ENCODE peak calls at places on chromosomes 1 and 21, in five cellular contexts. X is heart right ventricle, W is A549, R is BE2C, U is stomach. K is an unnamed sample.

GRCh38 chr1:36560621-36561364 is 78.1 kb upstream of the CSF3R start:
- DNase-seq in W (no peak), U (no peak), R (no peak), X (no peak), K (no peak)

GRCh38 chr21:34606051-34606450 is 8.9 kb downstream of the RCAN1 start:
- DNase-seq in U (no peak), W (no peak), R (no peak), X (no peak), K (no peak)

GRCh38 chr1:63790989-63791388 is 17.2 kb downstream of the ROR1 start:
- DNase-seq in X (no peak), U (no peak), W (no peak), R (no peak), K (no peak)

GRCh38 chr1:207049054-207049453 is 2.0 kb downstream of the YOD1 start:
- DNase-seq in W (no peak), R (no peak), U (no peak), X (no peak), K (no peak)

GRCh38 chr1:109802136-109802900 is 38.6 kb upstream of the EPS8L3 start:
- DNase-seq in W (no peak), R (no peak), X (no peak), U (peak; percentile 24), K (peak; percentile 39)

GRCh38 chr1:48947761-48948537 is 171.3 kb upstream of the BEND5 start:
- DNase-seq in X (no peak), R (peak; percentile 7), W (no peak), U (no peak), K (no peak)

GRCh38 chr1:16383917-16384316 is 16.9 kb downstream of the SZRD1 start:
- DNase-seq in X (no peak), U (no peak), W (no peak), R (no peak), K (no peak)

GRCh38 chr1:200401263-200401662 is 8.6 kb downstream of the ZNF281 start:
- DNase-seq in R (no peak), W (no peak), X (no peak), U (no peak), K (no peak)

GRCh38 chr1:101071470-101071886 is 45.9 kb upstream of the DPH5 start:
- DNase-seq in U (no peak), X (no peak), R (no peak), W (no peak), K (no peak)

GRCh38 chr1:1299686-1300351 is 7.9 kb downstream of the ACAP3 start:
- DNase-seq in U (no peak), X (no peak), W (no peak), R (no peak), K (no peak)

DNA sequence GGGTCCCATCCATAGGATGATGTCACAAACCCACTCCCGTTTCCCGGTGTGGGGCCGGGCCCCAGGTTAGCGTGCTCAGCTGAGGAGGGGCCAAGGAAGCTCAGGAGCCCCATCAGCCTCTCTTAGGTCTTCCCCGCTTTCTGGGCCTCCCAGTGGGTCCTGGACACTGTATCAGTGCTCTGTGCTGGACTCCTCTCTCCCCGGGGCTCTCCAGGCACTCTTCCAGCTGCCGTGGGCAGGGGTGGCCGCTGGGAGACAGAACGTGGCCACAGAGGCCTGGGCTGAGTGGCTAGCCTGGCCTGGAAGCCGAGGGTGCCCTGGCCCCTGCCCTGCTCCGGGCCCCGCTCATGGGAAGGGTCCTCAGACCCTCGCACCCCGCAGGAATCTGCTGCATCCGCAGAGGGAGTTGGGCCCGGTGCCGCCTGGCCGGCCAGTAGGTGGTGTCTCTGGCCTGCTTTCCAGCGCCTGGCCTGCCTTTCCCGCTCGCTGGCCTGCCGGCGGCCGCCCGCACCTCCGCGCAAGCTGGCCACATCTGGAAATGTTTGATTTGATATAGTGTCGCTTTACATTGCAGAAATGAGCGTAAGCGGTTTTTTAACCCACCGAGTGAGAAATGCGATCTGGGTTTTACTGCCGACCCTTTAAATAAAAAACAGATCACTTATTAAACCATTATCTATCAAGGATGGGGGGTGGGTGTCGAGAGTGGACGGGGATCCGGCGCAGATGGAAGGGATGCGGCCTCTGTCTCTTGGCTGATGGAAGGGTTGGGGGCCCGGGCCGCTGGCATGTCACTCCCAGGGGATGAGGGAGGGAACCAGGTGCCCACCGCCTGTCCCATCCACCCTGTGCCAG is 74.4 kb upstream of the TTC34 start:
- DNase-seq in X (peak; percentile 45), R (peak; percentile 24), W (peak; percentile 28), U (peak; percentile 41), K (no peak)
- TF ChIP-seq CTCF in X (peak; percentile 51), R (peak; percentile 17), W (peak; percentile 40), U (peak; percentile 22), K (no peak)

GRCh38 chr1:233500111-233500510 is 113.8 kb upstream of the KCNK1 start:
- DNase-seq in X (no peak), R (no peak), U (no peak), W (no peak), K (no peak)
- H3K4me1 ChIP-seq in X (no peaks in the 10 kb centered on the region), R (no peaks in the 10 kb centered on the region), U (no peaks in the 10 kb centered on the region), W (no peaks in the 10 kb centered on the region), K (no peaks in the 10 kb centered on the region)

DNA sequence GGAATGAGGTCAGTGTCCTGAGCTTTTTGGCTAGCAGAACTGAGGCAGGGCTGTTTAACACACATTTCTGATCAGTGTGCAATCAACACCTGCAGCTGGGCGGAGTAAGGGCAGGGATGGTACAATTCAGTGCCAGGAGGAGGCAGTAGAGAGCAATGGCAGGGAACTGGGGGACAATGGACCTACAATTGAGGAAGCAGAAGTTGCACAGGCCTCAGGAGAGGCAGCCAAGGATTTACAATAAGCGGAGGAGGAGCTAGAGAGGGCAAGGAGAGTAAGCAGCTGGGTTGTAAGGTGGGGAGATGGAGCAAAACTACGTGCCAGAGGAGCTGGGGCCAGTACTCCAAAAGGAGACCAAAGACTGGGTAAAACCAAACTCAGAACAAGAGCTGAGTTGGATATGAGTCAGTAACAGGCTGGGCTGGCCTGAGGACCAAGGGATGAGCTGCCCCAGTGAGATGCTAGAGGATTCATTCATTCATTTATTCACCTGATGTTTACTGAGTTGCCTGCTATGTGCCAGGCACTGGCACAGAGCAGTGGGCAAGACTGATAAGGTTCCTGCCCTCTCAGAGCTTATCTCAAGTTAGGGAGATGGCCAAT is 10.4 kb upstream of the GALE start:
- DNase-seq in R (no peak), U (peak; percentile 59), X (no peak), W (peak; percentile 41), K (peak; percentile 50)
- TF ChIP-seq CTCF in R (peak; percentile 56), U (peak; percentile 27), X (peak; percentile 52), W (peak; percentile 35), K (peak; percentile 65)

GRCh38 chr1:226627050-226627755 is 78.6 kb downstream of the STUM start:
- DNase-seq in U (no peak), R (no peak), X (no peak), W (no peak), K (no peak)

GRCh38 chr1:226625326-226625725 is 76.8 kb downstream of the STUM start:
- DNase-seq in X (no peak), W (no peak), U (no peak), R (no peak), K (no peak)

GRCh38 chr1:226624526-226624925 is 76.0 kb downstream of the STUM start:
- DNase-seq in W (no peak), X (no peak), U (no peak), R (no peak), K (no peak)

GRCh38 chr1:226626577-226626956 is 78.0 kb downstream of the STUM start:
- DNase-seq in X (peak; percentile 79), U (peak; percentile 77), R (peak; percentile 65), W (peak; percentile 67), K (peak; percentile 53)

DNA sequence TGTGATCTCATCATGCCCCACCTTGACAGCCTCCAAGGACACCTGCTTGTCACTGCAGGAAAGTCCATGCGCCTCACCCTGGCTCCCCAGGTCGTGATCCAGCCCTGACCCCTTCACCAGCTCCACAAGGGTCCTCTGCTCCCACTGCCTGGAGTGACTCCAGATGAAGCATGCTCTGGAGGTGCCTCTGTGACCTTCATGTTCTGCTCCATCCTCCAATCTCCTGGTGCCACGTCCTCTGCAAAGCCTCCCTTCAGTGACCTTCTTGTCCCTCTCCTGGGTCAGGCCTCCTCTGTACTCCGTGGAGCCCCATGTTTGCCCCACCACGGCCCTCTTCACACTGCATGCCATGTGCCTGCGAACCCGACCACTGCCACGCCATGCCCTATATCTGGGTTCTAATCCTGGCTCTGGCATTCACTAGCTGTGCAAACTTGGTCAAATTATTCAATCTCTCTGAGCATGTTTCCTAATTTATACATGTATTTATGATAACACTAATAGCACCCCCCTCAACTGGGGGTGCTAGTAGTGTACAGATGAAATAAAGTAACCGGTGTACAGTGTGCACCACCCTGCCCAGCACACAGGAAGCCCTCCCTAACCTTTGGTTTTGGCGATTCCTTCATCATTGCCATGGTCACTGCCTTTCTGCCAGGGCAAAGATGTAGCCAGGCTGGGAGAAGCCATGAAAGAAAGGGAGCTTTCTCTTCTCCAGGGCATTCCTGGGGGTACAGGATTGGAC is 77.4 kb downstream of the STUM start:
- DNase-seq in W (no peak), R (no peak), U (no peak), X (no peak), K (no peak)
- H3K4me1 ChIP-seq in W (no peaks in the 10 kb centered on the region), R (no peaks in the 10 kb centered on the region), U (peaks cover 4% of the 10 kb centered on the region), X (peaks cover 10% of the 10 kb centered on the region), K (peaks cover 12% of the 10 kb centered on the region)

DNA sequence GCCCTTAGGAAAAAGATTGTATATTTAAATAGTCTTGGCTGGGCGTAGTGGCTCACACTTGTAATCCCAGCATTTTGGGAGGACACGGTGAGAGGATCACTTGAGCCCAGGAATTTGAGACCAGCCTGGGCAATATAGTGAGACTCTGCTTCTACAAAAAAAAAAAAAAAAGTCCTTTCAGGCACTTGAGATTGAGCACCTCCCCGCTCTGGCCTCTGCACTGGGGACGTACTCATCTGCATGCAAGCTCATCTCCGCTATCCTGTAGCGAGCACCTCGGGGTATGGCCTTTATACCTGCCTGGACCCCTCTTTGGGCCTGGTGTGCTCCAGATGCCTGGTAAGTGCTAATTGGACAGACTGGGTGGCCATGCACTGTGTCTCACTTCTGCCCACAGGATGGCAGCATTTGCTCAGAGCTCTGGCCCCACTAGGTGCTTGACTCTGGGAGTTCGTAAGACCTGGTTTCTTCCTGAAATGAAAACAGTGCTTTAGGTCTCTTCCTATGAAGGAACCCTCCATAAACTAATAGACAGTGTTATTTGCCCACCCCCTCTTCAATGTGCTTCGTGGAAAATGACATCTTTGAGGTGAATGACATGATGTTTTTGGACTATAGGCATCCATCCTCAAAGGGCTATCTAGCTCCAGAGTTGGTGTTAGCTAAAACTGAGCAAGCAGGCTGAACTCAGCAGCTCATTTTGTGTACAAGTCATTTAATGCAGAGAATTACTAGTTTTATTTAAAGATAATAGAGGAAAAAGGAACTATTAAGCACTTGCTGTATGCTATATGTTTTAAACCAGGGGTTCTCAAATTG is 61.7 kb upstream of the ADAR start:
- DNase-seq in X (peak; percentile 65), R (peak; percentile 81), U (peak; percentile 71), W (peak; percentile 85), K (peak; percentile 48)
- TF ChIP-seq CTCF in X (peak; percentile 83), R (peak; percentile 96), U (peak; percentile 66), W (peak; percentile 87), K (peak; percentile 80)

DNA sequence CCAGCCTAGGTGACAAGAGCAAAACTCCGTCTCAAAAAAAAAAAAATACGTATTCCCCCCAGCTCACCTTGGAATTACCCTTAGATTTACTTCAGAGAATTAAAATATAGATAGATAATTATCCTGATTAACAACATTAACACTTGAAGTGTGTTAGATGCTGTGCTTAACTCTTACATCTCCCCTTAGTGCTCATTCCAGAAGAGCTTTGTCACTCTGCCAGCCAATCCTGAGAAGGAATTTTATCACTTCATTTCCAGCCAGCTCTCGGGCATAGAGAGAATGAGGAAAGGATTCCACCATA is 1.6 kb upstream of the SHC1 start:
- DNase-seq in X (no peak), U (no peak), W (no peak), R (no peak), K (no peak)
- H3K4me1 ChIP-seq in X (peaks cover 72% of the 10 kb centered on the region), U (peaks cover 53% of the 10 kb centered on the region), W (peaks cover 47% of the 10 kb centered on the region), R (peaks cover 21% of the 10 kb centered on the region), K (peaks cover 23% of the 10 kb centered on the region)

GRCh38 chr1:106360252-106360651 is 696.2 kb upstream of the PRMT6 start:
- DNase-seq in W (no peak), X (no peak), U (no peak), R (no peak), K (no peak)
- TF ChIP-seq CTCF in W (no peak), X (no peak), U (no peak), R (peak; percentile 45), K (no peak)

K was measured in CD8-positive, alpha-beta T cell.